ENCODE peak calls at places on chromosomes 2 and 18, in eight cellular contexts. Y is tibial artery; Q is trophoblast cell; D is lower lobe of right lung; W is HCT116; X is neural progenitor cell; P is CD8-positive, alpha-beta memory T cell; E is testis. A is an unnamed sample.

GRCh38 chr18:75438891-75439290 is 11.4 kb upstream of the SMIM21 start:
- DNase-seq in E (no peak), W (no peak), D (no peak), P (no peak), Q (peak; percentile 19), Y (no peak), X (no peak), A (peak; percentile 7)

GRCh38 chr2:12119841-12120240 is 373.4 kb downstream of the LPIN1 start:
- DNase-seq in E (no peak), D (no peak), X (no peak), Q (no peak), P (no peak), W (no peak), Y (no peak), A (peak; percentile 34)

GRCh38 chr18:74819433-74820059 is 221.9 kb downstream of the ZNF407 start:
- DNase-seq in P (no peak), E (no peak), Y (no peak), Q (no peak), W (no peak), X (peak; percentile 88), D (no peak), A (no peak)

GRCh38 chr18:9449987-9450386 is 25.3 kb upstream of the RALBP1 start:
- DNase-seq in W (no peak), Y (no peak), P (no peak), Q (peak; percentile 90), X (no peak), D (no peak), E (no peak), A (no peak)

GRCh38 chr18:2348003-2348402 is 223.3 kb downstream of the METTL4 start:
- DNase-seq in W (no peak), D (no peak), Y (no peak), X (no peak), E (no peak), P (no peak), Q (no peak), A (no peak)

GRCh38 chr2:85584354-85584856 is at the start of gene VAMP5:
- DNase-seq in Y (no peak), P (no peak), E (no peak), W (no peak), Q (no peak), X (peak; percentile 49), D (no peak), A (no peak)

GRCh38 chr2:219668316-219668715 is 40.9 kb downstream of the SLC4A3 start:
- DNase-seq in P (no peak), Q (no peak), W (no peak), X (no peak), D (no peak), E (no peak), Y (no peak), A (no peak)

GRCh38 chr2:85786444-85786843 is 32.7 kb downstream of the ATOH8 start:
- DNase-seq in X (no peak), E (no peak), P (peak; percentile 20), Q (no peak), W (no peak), D (no peak), Y (no peak), A (no peak)

GRCh38 chr2:98479959-98480524 is 35.4 kb downstream of the INPP4A start:
- DNase-seq in W (no peak), E (peak; percentile 83), D (peak; percentile 67), Q (no peak), X (no peak), P (no peak), Y (no peak), A (peak; percentile 96)

GRCh38 chr2:18077724-18078123 is 199.3 kb downstream of the KCNS3 start:
- DNase-seq in D (no peak), X (no peak), Y (no peak), E (no peak), Q (no peak), W (no peak), P (no peak), A (peak; percentile 73)

GRCh38 chr2:237207641-237208040 is 122.0 kb downstream of the COPS8 start:
- DNase-seq in P (no peak), D (peak; percentile 62), Q (no peak), E (peak; percentile 4), X (no peak), Y (peak; percentile 80), W (no peak), A (no peak)
- H3K4me1 ChIP-seq in P (no peaks in the 10 kb centered on the region), D (peaks cover 20% of the 10 kb centered on the region), Q (peaks cover 15% of the 10 kb centered on the region), E (no peaks in the 10 kb centered on the region), X (peaks cover 9% of the 10 kb centered on the region), Y (peaks cover 16% of the 10 kb centered on the region), W (peaks cover 7% of the 10 kb centered on the region), A (no peaks in the 10 kb centered on the region)

GRCh38 chr2:71291398-71291797 is 40.2 kb upstream of the ZNF638 start:
- DNase-seq in E (no peak), Q (no peak), D (no peak), Y (no peak), X (no peak), W (no peak), P (no peak), A (peak; percentile 7)
- H3K4me1 ChIP-seq in E (no peaks in the 10 kb centered on the region), Q (no peaks in the 10 kb centered on the region), D (no peaks in the 10 kb centered on the region), Y (peaks cover 4% of the 10 kb centered on the region), X (no peaks in the 10 kb centered on the region), W (no peaks in the 10 kb centered on the region), P (no peaks in the 10 kb centered on the region), A (no peaks in the 10 kb centered on the region)

GRCh38 chr2:131044078-131044756 is 49.0 kb downstream of the FAM168B start:
- DNase-seq in W (no peak), Y (no peak), X (no peak), D (peak; percentile 45), P (no peak), E (no peak), Q (no peak), A (no peak)

GRCh38 chr2:131043199-131044077 is 49.8 kb downstream of the FAM168B start:
- DNase-seq in Y (no peak), D (peak; percentile 43), P (no peak), Q (no peak), E (no peak), X (no peak), W (no peak), A (no peak)

GRCh38 chr2:131040661-131041401 is 52.4 kb downstream of the FAM168B start:
- DNase-seq in Q (no peak), W (no peak), P (no peak), D (peak; percentile 34), X (no peak), E (no peak), Y (no peak), A (no peak)

GRCh38 chr2:131041402-131042160 is 51.7 kb downstream of the FAM168B start:
- DNase-seq in D (peak; percentile 24), Q (no peak), X (no peak), W (no peak), P (no peak), E (no peak), Y (no peak), A (no peak)

DNA sequence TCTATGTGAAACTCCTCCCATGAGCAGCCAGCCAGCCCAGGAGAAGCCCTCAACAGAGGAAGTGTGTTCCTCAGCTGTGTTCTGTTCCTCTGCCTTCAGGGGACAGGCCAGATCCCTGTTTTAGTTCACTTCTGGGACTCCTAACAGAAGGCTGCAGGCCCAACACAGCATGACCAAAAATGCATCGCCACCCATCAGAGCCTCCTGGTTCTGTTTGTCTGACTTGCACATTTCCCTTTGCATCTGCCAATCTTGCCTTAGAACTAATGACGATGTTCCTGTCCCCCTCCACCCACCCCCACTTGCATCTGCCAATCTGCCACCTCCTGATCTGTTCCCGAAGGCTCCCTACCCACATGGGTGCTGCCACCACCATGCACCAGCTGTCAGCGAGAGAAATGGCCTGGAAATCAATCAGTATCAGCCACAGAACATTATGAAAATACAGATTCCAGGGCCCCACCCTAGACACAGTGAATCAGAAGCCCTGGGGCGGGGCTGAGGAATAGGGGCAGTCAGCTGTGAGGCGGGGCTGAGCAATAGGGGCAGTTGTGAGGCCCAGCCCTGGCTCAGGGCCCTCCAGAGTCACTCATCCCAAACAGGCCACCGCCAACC is 51.0 kb downstream of the FAM168B start:
- DNase-seq in Y (no peak), E (no peak), X (no peak), Q (peak; percentile 84), P (no peak), W (no peak), D (peak; percentile 37), A (no peak)
- H3K4me1 ChIP-seq in Y (no peaks in the 10 kb centered on the region), E (no peaks in the 10 kb centered on the region), X (no peaks in the 10 kb centered on the region), Q (peaks cover 11% of the 10 kb centered on the region), P (peaks cover 35% of the 10 kb centered on the region), W (peaks cover 5% of the 10 kb centered on the region), D (no peaks in the 10 kb centered on the region), A (no peaks in the 10 kb centered on the region)

DNA sequence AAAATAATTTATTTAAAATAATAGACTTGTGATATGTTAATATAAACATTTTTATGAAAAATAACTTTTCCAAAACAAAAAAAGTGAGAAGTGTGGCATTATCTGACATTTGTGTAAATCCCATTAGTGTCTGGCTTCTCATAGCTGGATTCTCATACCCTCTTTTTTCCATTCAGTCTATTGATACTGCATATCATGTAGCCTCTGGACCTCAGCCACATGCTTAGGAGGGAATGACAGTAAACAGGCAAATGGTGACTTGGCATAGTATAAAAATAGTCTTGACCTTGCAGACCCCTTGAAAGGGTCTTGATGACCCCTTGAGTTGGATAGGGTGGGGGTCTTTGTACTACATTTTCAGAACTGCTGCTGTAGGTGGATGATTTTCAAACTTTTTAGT is 29.2 kb downstream of the GALNT1 start:
- DNase-seq in P (no peak), W (no peak), E (no peak), X (no peak), Y (no peak), D (no peak), Q (no peak), A (no peak)
- H3K4me1 ChIP-seq in P (peaks cover 2% of the 10 kb centered on the region), W (peaks cover 5% of the 10 kb centered on the region), E (no peaks in the 10 kb centered on the region), X (peaks cover 15% of the 10 kb centered on the region), Y (peaks cover 11% of the 10 kb centered on the region), D (peaks cover 12% of the 10 kb centered on the region), Q (peaks cover 5% of the 10 kb centered on the region), A (peaks cover 6% of the 10 kb centered on the region)

DNA sequence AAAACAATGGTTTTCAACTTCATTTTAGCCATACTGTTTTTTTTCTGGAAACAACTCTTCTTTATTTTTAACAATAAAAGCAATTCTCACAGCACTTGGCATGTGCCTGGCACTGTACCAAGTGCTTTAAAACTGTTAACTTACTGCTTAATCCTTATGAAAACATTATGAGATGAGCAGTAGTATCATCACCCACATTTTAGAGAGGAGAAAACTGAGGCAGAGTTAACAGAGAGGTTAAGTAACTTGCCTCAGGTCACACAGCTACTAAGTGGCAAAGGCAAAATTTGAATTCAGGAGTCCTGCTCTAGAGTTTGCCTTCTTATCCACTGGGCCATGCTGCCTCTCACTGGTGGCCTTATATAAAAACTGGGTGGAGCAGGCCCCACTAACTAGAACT is 23.2 kb downstream of the CTIF start:
- DNase-seq in D (no peak), P (no peak), E (no peak), X (no peak), Y (no peak), Q (no peak), W (no peak), A (no peak)
- H3K4me1 ChIP-seq in D (peaks cover 20% of the 10 kb centered on the region), P (no peaks in the 10 kb centered on the region), E (no peaks in the 10 kb centered on the region), X (peaks cover 8% of the 10 kb centered on the region), Y (peaks cover 60% of the 10 kb centered on the region), Q (peaks cover 6% of the 10 kb centered on the region), W (peaks cover 23% of the 10 kb centered on the region), A (peaks cover 7% of the 10 kb centered on the region)

DNA sequence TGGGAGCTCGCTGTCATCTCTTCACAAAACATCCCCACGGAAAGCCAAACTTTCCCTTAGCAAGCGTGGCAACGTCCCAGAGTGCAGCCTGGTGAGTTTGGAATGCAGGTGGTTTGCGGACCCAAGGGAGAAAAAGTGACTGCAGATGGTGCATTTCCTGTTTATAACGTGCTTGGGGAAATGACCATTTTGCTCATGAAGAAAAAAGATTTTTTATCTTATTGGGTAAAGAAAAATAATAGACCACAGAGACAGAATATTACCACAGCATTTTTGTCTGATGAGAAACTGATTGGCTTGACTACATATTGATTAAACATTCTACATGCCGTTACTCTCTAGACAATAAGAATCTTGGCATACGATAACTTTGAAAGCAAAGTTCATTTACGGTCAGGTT is 136.5 kb downstream of the COPS8 start:
- DNase-seq in E (no peak), P (no peak), W (no peak), Q (no peak), X (no peak), D (no peak), Y (no peak), A (no peak)
- H3K4me1 ChIP-seq in E (peaks cover 26% of the 10 kb centered on the region), P (no peaks in the 10 kb centered on the region), W (peaks cover 7% of the 10 kb centered on the region), Q (peaks cover 6% of the 10 kb centered on the region), X (peaks cover 6% of the 10 kb centered on the region), D (peaks cover 5% of the 10 kb centered on the region), Y (peaks cover 32% of the 10 kb centered on the region), A (no peaks in the 10 kb centered on the region)

A was measured in foreskin keratinocyte.